ENCODE peak calls at places on chromosomes 6 and 20, in four cellular contexts. E is stimulated activated effector memory CD8-positive, alpha-beta T cell treated with anti-CD3 and anti-CD28 coated beads, Interleukin-12 subunit alpha, Interleukin-12 subunit beta, amount 100 ng/mL, for 72 hours; R is Right ventricle myocardium superior; M is kidney tubule cell. H is an unnamed sample.

GRCh38 chr6:170075659-170076223 is 215.1 kb downstream of the DLL1 start:
- DNase-seq in M (no peak), E (no peak), R (peak), H (peak)

GRCh38 chr6:36187446-36187845 is 9.1 kb upstream of the BRPF3 start:
- DNase-seq in E (no peak), R (no peak), M (no peak), H (no peak)

GRCh38 chr20:38007526-38007925 is 25.7 kb downstream of the TTI1 start:
- DNase-seq in R (no peak), E (no peak), M (no peak), H (no peak)

GRCh38 chr6:31723245-31723979 is at the start of gene MPIG6B:
- DNase-seq in R (no peak), E (no peak), M (no peak), H (no peak)

GRCh38 chr6:11193434-11193833 is 39.0 kb downstream of the NEDD9 start:
- DNase-seq in M (no peak), R (no peak), E (no peak), H (no peak)

GRCh38 chr6:15443119-15443518 is 197.2 kb downstream of the JARID2 start:
- DNase-seq in R (no peak), E (no peak), M (peak), H (no peak)

GRCh38 chr6:41785689-41786450 is 1.6 kb upstream of the TOMM6 start:
- DNase-seq in R (peak), M (no peak), E (no peak), H (no peak)

GRCh38 chr20:57040924-57041323 is 225.5 kb downstream of the BMP7 start:
- DNase-seq in M (no peak), R (no peak), E (no peak), H (no peak)

GRCh38 chr20:50562262-50562701 is 52.1 kb downstream of the PTPN1 start:
- DNase-seq in R (peak), E (no peak), M (no peak), H (no peak)

GRCh38 chr6:102022803-102023202 is 629.3 kb downstream of the GRIK2 start:
- DNase-seq in R (no peak), E (no peak), M (no peak), H (no peak)

GRCh38 chr6:27157461-27158315 is 89.8 kb upstream of the PRSS16 start:
- DNase-seq in E (peak), R (peak), M (peak), H (peak)

GRCh38 chr6:125746731-125747588 is 2.5 kb upstream of the HEY2 start:
- DNase-seq in R (peak), E (peak), M (peak), H (peak)

GRCh38 chr6:130381012-130381411 is 15.2 kb downstream of the TMEM200A start:
- DNase-seq in E (no peak), M (no peak), R (no peak), H (no peak)

GRCh38 chr6:108250240-108250866 is 10.5 kb downstream of the SNX3 start:
- DNase-seq in M (no peak), E (no peak), R (no peak), H (no peak)

GRCh38 chr20:22942742-22943141 is 92.4 kb upstream of the SSTR4 start:
- DNase-seq in R (no peak), E (no peak), M (no peak), H (no peak)

GRCh38 chr20:52361650-52362049 is 170.1 kb upstream of the ZFP64 start:
- DNase-seq in R (no peak), M (no peak), E (no peak), H (no peak)

GRCh38 chr6:28489366-28490190 is 26.0 kb downstream of the GPX6 start:
- DNase-seq in E (no peak), M (peak), R (no peak), H (no peak)

GRCh38 chr20:25706793-25707192 is 10.1 kb upstream of the ZNF337 start:
- DNase-seq in R (no peak), M (no peak), E (no peak), H (no peak)

H was measured in natural killer cell treated with Interleukin-12 subunit alpha and Interleukin-12 subunit beta and Interleukin-15 and Interleukin-18, amount 100 ng/mL, for 72 hours.